ENCODE peak calls at places on chromosomes 11 and 22, in ten cellular contexts. Q is HFFc6; Y is stimulated activated CD8-positive, alpha-beta memory T cell treated with anti-CD3 and anti-CD28 coated beads, Interleukin-15, amount 100 ng/mL, for 1 hour; F is fibroblast of mammary gland; W is 8988T; A is putamen; U is aorta; S is T-cell; D is choroid plexus epithelial cell; C is NCI-H748 treated with DMSO at 0.1 percent for 48 hours. H is an unnamed sample.

GRCh38 chr11:96162816-96163499 is 180.0 kb downstream of the MAML2 start:
- DNase-seq in Q (peak; percentile 89), Y (no peak), F (peak; percentile 98), W (no peak), A (no peak), U (no peak), S (no peak), D (peak; percentile 92), C (no peak), H (no peak)

GRCh38 chr11:134275534-134276395 is at the start of gene GLB1L3:
- DNase-seq in Q (no peak), Y (peak; percentile 60), F (no peak), W (no peak), A (peak; percentile 73), U (peak; percentile 75), S (peak; percentile 67), D (peak; percentile 29), C (no peak), H (peak; percentile 53)

GRCh38 chr11:17012712-17013547 is 1.3 kb downstream of the PLEKHA7 start:
- DNase-seq in Q (no peak), Y (no peak), F (peak; percentile 93), W (peak; percentile 29), A (peak; percentile 20), U (peak; percentile 83), S (no peak), D (peak; percentile 72), C (peak; percentile 27), H (no peak)

GRCh38 chr22:30230787-30231461 is 15.6 kb downstream of the LIF start:
- DNase-seq in Q (no peak), Y (no peak), F (no peak), W (no peak), A (no peak), U (no peak), S (no peak), D (no peak), C (no peak), H (no peak)

GRCh38 chr11:46719543-46720218 is 668 bp downstream of the F2 start:
- DNase-seq in Q (no peak), Y (no peak), F (no peak), W (no peak), A (no peak), U (no peak), S (no peak), D (no peak), C (no peak), H (no peak)

GRCh38 chr22:32053165-32053755 is 10.2 kb downstream of the SLC5A1 start:
- DNase-seq in Q (no peak), Y (no peak), F (peak; percentile 14), W (no peak), A (no peak), U (no peak), S (no peak), D (no peak), C (no peak), H (no peak)

GRCh38 chr22:45547016-45547345 is 44.3 kb downstream of the FBLN1 start:
- DNase-seq in Q (no peak), Y (no peak), F (no peak), W (no peak), A (no peak), U (no peak), S (no peak), D (no peak), C (no peak), H (no peak)

GRCh38 chr11:61092908-61093763 is 9.2 kb upstream of the CD5 start:
- DNase-seq in Q (no peak), Y (no peak), F (no peak), W (peak; percentile 8), A (no peak), U (no peak), S (no peak), D (no peak), C (no peak), H (no peak)

GRCh38 chr11:112776834-112777793 is 184.1 kb upstream of the NCAM1 start:
- DNase-seq in Q (no peak), Y (no peak), F (no peak), W (no peak), A (no peak), U (no peak), S (no peak), D (no peak), C (no peak), H (no peak)

GRCh38 chr11:29087404-29087803 is 929.4 kb downstream of the KCNA4 start:
- DNase-seq in Q (no peak), Y (no peak), F (no peak), W (no peak), A (no peak), U (no peak), S (no peak), D (no peak), C (no peak), H (no peak)

GRCh38 chr11:122893131-122893530 is 10.6 kb downstream of the JHY start:
- DNase-seq in Q (no peak), Y (no peak), F (peak; percentile 7), W (no peak), A (no peak), U (no peak), S (no peak), D (no peak), C (no peak), H (no peak)

GRCh38 chr11:416757-417621 is 2.2 kb upstream of the SIGIRR start:
- DNase-seq in Q (no peak), Y (no peak), F (no peak), W (no peak), A (no peak), U (no peak), S (no peak), D (no peak), C (peak; percentile 51), H (no peak)

GRCh38 chr22:30596886-30597285 is 5.2 kb upstream of the PES1 start:
- DNase-seq in Q (no peak), Y (no peak), F (no peak), W (no peak), A (no peak), U (no peak), S (no peak), D (no peak), C (no peak), H (no peak)

GRCh38 chr22:30115705-30116104 is 35.4 kb downstream of the HORMAD2 start:
- DNase-seq in Q (no peak), Y (no peak), F (peak; percentile 5), W (no peak), A (no peak), U (no peak), S (no peak), D (peak; percentile 15), C (no peak), H (no peak)

H was measured in effector memory CD4-positive, alpha-beta T cell.